ENCODE peak calls at places on chromosomes 11 and 22, in five cellular contexts. U, E, Q, A and V are unnamed samples.

GRCh38 chr11:122698390-122698789 is 42.9 kb downstream of the UBASH3B start:
- DNase-seq in U (no peak), E (no peak), Q (no peak), A (no peak), V (no peak)

GRCh38 chr22:43883012-43883661 is 8.7 kb downstream of the PNPLA5 start:
- DNase-seq in U (peak; percentile 81), E (no peak), Q (peak; percentile 87), A (peak; percentile 55), V (peak; percentile 67)

GRCh38 chr22:38638734-38639133 is 17.5 kb downstream of the FAM227A start:
- DNase-seq in U (no peak), E (no peak), Q (no peak), A (no peak), V (no peak)

GRCh38 chr11:76656571-76657081 is 13.9 kb downstream of the LRRC32 start:
- DNase-seq in U (no peak), E (no peak), Q (no peak), A (peak; percentile 43), V (peak; percentile 26)

GRCh38 chr22:19086944-19087343 is 35.3 kb downstream of the DGCR2 start:
- DNase-seq in U (no peak), E (no peak), Q (peak; percentile 68), A (no peak), V (peak; percentile 32)

GRCh38 chr11:115352805-115353483 is 151.3 kb downstream of the CADM1 start:
- DNase-seq in U (no peak), E (no peak), Q (no peak), A (no peak), V (no peak)

GRCh38 chr22:25700996-25701815 is 40.8 kb upstream of the MYO18B start:
- DNase-seq in U (no peak), E (no peak), Q (peak; percentile 74), A (no peak), V (no peak)

GRCh38 chr11:77196961-77197360 is 68.9 kb downstream of the MYO7A start:
- DNase-seq in U (no peak), E (no peak), Q (no peak), A (no peak), V (no peak)

GRCh38 chr22:31104869-31105268 is 2.5 kb downstream of the SELENOM start:
- DNase-seq in U (no peak), E (no peak), Q (peak; percentile 28), A (no peak), V (no peak)

GRCh38 chr22:45170001-45170466 is 6.3 kb downstream of the NUP50 start:
- DNase-seq in U (no peak), E (no peak), Q (no peak), A (no peak), V (no peak)